ENCODE peak calls at places on chromosomes 11 and 22, in four cellular contexts. W, Y, X and H are unnamed samples.

GRCh38 chr11:123548774-123549173 is 105.7 kb downstream of the SCN3B start:
- DNase-seq in W (no peak), Y (no peak), X (no peak), H (no peak)

GRCh38 chr11:11735586-11735985 is 106.2 kb upstream of the USP47 start:
- DNase-seq in W (no peak), Y (no peak), X (no peak), H (no peak)

GRCh38 chr11:44286268-44286880 is 23.6 kb downstream of the ALX4 start:
- DNase-seq in W (peak), Y (peak), X (peak), H (no peak)

GRCh38 chr22:20268350-20269012 is 363 bp upstream of the RTN4R start:
- DNase-seq in W (peak), Y (peak), X (peak), H (peak)

GRCh38 chr22:37525073-37525745 is 6.0 kb upstream of the CARD10 start:
- DNase-seq in W (no peak), Y (no peak), X (peak), H (no peak)

GRCh38 chr11:7603031-7603781 is 70.1 kb downstream of the CYB5R2 start:
- DNase-seq in W (no peak), Y (no peak), X (no peak), H (no peak)

GRCh38 chr22:32996702-32997101 is 61.5 kb downstream of the SYN3 start:
- DNase-seq in W (no peak), Y (no peak), X (peak), H (peak)

GRCh38 chr11:110125632-110126031 is 32.4 kb downstream of the ZC3H12C start:
- DNase-seq in W (no peak), Y (no peak), X (peak), H (no peak)

GRCh38 chr11:74675761-74676160 is 55.5 kb downstream of the CHRDL2 start:
- DNase-seq in W (no peak), Y (no peak), X (no peak), H (no peak)

GRCh38 chr22:32661737-32662586 is 139.5 kb upstream of the TIMP3 start:
- DNase-seq in W (no peak), Y (no peak), X (no peak), H (no peak)

GRCh38 chr11:110134120-110134519 is 40.9 kb downstream of the ZC3H12C start:
- DNase-seq in W (no peak), Y (no peak), X (no peak), H (no peak)

GRCh38 chr22:33832558-33833151 is 87.6 kb downstream of the LARGE1 start:
- DNase-seq in W (no peak), Y (no peak), X (peak), H (no peak)

GRCh38 chr11:73404048-73404447 is 27.8 kb downstream of the RELT start:
- DNase-seq in W (peak), Y (peak), X (peak), H (no peak)

GRCh38 chr22:25363474-25363873 is 144.0 kb downstream of the CRYBB2 start:
- DNase-seq in W (no peak), Y (peak), X (no peak), H (no peak)

GRCh38 chr11:108012139-108012725 is 3.5 kb downstream of the CUL5 start:
- DNase-seq in W (no peak), Y (no peak), X (no peak), H (no peak)

GRCh38 chr11:115493905-115494304 is 10.3 kb downstream of the CADM1 start:
- DNase-seq in W (no peak), Y (no peak), X (no peak), H (no peak)

GRCh38 chr11:76115555-76115954 is 90.7 kb downstream of the WNT11 start:
- DNase-seq in W (no peak), Y (no peak), X (no peak), H (no peak)

GRCh38 chr11:9069256-9069655 is 22.1 kb downstream of the SCUBE2 start:
- DNase-seq in W (no peak), Y (no peak), X (no peak), H (no peak)

GRCh38 chr11:11915625-11916024 is 73.9 kb downstream of the USP47 start:
- DNase-seq in W (no peak), Y (no peak), X (no peak), H (no peak)

GRCh38 chr22:31829505-31829904 is 75.7 kb downstream of the DEPDC5 start:
- DNase-seq in W (no peak), Y (no peak), X (peak), H (no peak)

GRCh38 chr11:104968365-104968855 is at the start of gene CASP4:
- DNase-seq in W (no peak), Y (no peak), X (peak), H (no peak)

GRCh38 chr11:69726019-69726418 is 22.2 kb upstream of the FGF19 start:
- DNase-seq in W (no peak), Y (no peak), X (no peak), H (no peak)

GRCh38 chr11:64409707-64410395 is 50.9 kb downstream of the RPS6KA4 start:
- DNase-seq in W (no peak), Y (no peak), X (no peak), H (no peak)

DNA sequence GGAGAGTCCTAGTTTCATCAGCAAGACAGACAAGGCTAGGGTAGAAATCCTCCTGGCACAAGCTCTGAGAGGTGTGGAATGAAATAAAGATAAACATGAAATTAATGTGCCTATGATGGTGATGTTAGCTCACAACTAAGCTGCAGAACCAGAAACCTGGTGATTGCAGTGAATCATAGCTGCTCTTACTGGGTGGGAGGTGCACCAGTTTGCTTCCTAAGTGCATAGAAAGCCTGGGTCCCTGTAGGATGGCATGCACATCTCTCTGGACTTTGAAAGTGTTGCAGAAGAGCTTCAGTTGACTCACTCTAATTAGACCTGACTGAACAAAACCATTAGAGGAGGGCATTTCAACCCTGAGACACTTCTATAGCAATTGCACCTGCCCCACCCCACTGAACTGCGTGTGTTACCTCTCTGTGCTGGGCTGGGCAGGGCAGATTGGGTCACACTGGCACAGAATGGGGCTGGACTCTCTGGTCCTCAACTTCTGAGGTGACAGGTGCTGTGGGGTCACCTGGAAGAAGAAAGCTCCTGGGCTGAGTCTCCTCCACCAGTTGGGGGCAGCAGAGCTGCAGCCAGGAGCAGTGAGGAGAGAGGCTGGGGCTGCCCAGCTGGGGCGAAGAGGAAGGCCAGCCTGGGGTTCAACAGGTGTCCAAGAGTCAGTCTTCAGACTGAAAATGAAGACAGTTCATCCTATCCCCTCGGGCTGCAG is 57.9 kb downstream of the GGTLC2 start:
- DNase-seq in W (peak), Y (no peak), X (no peak), H (no peak)
- TF ChIP-seq CTCF in W (no peak), Y (no peak), X (no peak), H (no peak)

DNA sequence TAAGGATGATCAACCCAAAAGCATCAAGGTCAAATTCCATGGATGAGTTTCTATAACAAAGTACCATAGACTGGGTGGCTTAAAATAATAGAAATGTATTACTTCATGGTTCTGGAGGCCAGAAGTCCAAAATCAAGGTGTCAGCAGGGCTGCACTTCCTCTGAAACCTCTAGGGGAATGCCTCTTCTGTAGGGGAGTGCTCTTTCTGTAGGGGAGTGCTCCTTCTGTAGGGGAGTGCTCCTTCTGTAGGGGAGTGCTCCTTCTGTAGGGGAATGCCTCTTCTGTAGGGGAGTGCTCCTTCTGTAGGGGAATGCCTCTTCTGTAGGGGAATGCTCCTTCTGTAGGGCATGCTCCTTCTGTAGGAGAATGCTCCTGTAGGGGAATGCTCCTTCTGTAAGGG is 65.5 kb downstream of the FBLN1 start:
- DNase-seq in W (no peak), Y (no peak), X (no peak), H (no peak)
- TF ChIP-seq CTCF in W (no peak), Y (no peak), X (no peak), H (no peak)

DNA sequence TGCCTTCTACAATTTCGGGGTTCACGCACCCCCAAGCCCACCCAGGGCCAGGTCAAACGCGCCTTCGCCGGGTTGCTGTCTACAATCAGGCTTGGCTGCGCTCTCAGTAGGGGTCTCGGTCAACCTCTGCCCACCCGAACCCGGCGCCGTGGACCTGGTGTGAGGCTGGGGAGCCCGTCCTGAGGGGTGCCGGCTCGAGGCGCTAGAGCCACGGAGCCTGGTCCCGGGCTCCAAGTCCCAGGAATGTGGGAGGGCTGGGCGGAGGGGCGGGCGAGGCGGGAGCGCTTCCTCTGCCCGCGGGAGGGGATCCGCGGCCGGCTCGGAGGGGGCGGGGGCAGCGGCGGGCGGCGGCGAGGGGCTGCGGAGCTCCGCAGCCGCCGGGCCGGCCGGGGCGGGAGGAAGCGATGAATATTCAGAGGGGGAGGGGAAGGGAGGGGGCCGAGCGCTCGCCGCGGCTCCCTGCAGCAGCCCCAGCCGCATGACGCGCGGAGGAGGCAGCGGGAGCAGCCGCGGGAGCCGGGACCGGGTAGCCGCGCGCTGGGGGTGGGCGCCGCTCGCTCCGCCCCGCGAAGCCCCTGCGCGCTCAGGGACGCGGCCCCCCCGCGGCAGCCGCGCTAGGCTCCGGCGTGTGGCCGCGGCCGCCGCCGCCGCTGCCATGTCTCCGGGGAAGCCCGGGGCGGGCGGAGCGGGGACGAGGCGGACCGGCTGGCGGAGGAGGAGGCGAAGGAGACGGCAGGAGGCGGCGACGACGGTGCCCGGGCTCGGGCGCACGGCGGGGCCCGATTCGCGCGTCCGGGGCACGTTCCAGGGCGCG is at the start of gene PTPRJ:
- DNase-seq in W (peak), Y (peak), X (peak), H (peak)
- TF ChIP-seq CTCF in W (no peak), Y (no peak), X (no peak), H (no peak)

GRCh38 chr11:119093951-119094815 is 7.5 kb downstream of the DPAGT1 start:
- DNase-seq in W (peak), Y (no peak), X (peak), H (no peak)

GRCh38 chr11:119093666-119093950 is 8.0 kb downstream of the DPAGT1 start:
- DNase-seq in W (no peak), Y (no peak), X (no peak), H (no peak)

GRCh38 chr11:119091966-119092879 is 7.5 kb downstream of the HMBS start:
- DNase-seq in W (no peak), Y (no peak), X (no peak), H (no peak)

GRCh38 chr11:119094816-119095065 is 6.9 kb downstream of the DPAGT1 start:
- DNase-seq in W (peak), Y (peak), X (peak), H (no peak)

DNA sequence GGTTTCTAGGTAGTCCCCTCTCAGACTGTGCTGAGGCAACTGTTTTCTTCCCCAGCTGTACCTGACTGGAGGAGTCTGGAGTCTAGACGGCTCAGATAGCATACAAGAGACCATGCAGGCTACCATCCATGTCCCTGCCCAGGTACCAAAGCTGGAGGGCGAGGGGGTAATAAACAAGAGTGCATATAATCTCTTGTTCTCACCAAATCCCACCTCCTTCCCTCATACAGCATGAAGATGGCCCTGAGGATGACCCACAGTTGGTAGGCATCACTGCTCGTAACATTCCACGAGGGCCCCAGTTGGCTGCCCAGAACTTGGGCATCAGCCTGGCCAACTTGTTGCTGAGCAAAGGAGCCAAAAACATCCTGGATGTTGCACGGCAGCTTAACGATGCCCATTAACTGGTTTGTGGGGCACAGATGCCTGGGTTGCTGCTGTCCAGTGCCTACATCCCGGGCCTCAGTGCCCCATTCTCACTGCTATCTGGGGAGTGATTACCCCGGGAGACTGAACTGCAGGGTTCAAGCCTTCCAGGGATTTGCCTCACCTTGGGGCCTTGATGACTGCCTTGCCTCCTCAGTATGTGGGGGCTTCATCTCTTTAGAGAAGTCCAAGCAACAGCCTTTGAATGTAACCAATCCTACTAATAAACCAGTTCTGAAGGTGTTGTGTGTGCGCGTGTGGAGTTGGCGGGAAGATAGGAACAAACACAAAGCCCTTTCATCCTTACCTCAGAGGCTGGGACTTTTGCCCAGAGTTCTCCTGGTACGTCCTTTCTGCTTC is 8.4 kb downstream of the HMBS start:
- DNase-seq in W (no peak), Y (no peak), X (peak), H (no peak)
- TF ChIP-seq CTCF in W (no peak), Y (no peak), X (no peak), H (no peak)

DNA sequence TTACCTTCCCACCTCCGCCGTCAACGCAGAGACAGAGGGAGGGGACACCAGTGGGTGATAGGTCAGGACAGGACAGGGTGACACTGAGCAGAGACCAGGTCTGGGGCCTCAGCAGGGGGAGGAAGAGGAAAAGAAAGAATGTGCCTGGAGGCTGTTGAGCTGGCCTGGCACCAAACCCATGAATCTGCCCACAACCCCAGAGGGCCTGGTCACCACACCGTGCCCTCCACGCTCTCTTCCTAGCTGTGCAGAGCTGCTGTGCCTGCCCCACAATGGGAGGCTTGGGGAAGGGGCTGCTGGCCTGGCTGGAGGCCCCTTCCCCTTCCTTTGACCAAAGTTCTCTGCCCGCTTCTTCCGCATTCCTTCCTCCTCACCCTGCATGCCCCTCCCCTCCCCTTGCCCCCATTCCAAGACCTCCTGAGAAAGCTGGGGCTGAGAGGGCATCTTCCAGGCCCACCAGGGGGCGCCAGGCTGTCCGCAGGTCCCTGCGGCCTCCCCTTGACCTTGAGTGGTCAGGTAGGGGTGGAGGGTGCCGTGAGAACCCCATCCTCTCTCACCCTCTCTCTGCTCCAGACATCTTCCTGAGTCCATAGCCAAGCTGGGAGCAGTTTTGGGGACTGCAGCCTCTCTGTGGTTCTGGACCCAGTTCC is 11.0 kb upstream of the CACNA1I start:
- DNase-seq in W (peak), Y (no peak), X (peak), H (no peak)
- TF ChIP-seq CTCF in W (peak), Y (no peak), X (peak), H (peak)